ENCODE peak calls at places on chromosomes 12 and 14, in four cellular contexts. E is ovary; I is naive thymus-derived CD4-positive, alpha-beta T cell; U is GM23248. G is an unnamed sample.

GRCh38 chr14:103623308-103623707 is 5.7 kb upstream of the KLC1 start:
- DNase-seq in E (no peak), I (no peak), U (no peak), G (no peak)

GRCh38 chr12:132955094-132955932 is 793 bp downstream of the ZNF605 start:
- DNase-seq in E (peak; percentile 47), I (no peak), U (peak; percentile 84), G (peak; percentile 76)

GRCh38 chr12:108933950-108934349 is 54.1 kb downstream of the DAO start:
- DNase-seq in E (no peak), I (no peak), U (no peak), G (no peak)

GRCh38 chr14:91396959-91397815 is 20.4 kb downstream of the CCDC88C start:
- DNase-seq in E (no peak), I (peak; percentile 73), U (no peak), G (no peak)

GRCh38 chr12:50127546-50127945 is 15.5 kb downstream of the COX14 start:
- DNase-seq in E (no peak), I (no peak), U (no peak), G (no peak)

GRCh38 chr14:74507796-74508195 is 14.2 kb downstream of the ISCA2 start:
- DNase-seq in E (no peak), I (no peak), U (no peak), G (no peak)

GRCh38 chr14:67413806-67414769 is 2.1 kb upstream of the PLEK2 start:
- DNase-seq in E (no peak), I (no peak), U (peak; percentile 91), G (peak; percentile 19)

GRCh38 chr12:46267618-46268348 is 1.1 kb downstream of the SLC38A1 start:
- DNase-seq in E (peak; percentile 28), I (peak; percentile 57), U (peak; percentile 71), G (peak; percentile 57)

GRCh38 chr14:105398044-105398725 is at the start of gene TEX22:
- DNase-seq in E (peak; percentile 92), I (peak; percentile 84), U (peak; percentile 91), G (peak; percentile 94)

GRCh38 chr12:8742501-8742900 is 44.7 kb downstream of the RIMKLB start:
- DNase-seq in E (no peak), I (no peak), U (peak; percentile 82), G (peak; percentile 68)

GRCh38 chr14:52044791-52045522 is 23.9 kb downstream of the NID2 start:
- DNase-seq in E (no peak), I (no peak), U (peak; percentile 97), G (peak; percentile 92)

GRCh38 chr14:95666450-95666849 is 19.8 kb upstream of the TCL1B start:
- DNase-seq in E (no peak), I (no peak), U (no peak), G (no peak)

GRCh38 chr12:52037248-52037861 is 13.9 kb upstream of the NR4A1 start:
- DNase-seq in E (peak; percentile 86), I (no peak), U (peak; percentile 81), G (peak; percentile 89)

GRCh38 chr12:9115731-9116689 is at the start of gene A2M:
- DNase-seq in E (peak; percentile 31), I (no peak), U (peak; percentile 24), G (peak; percentile 30)

GRCh38 chr12:63103489-63104131 is 47.4 kb downstream of the AVPR1A start:
- DNase-seq in E (no peak), I (peak; percentile 5), U (peak; percentile 50), G (peak; percentile 73)

GRCh38 chr12:66190519-66191406 is 1.7 kb downstream of the IRAK3 start:
- DNase-seq in E (no peak), I (no peak), U (peak; percentile 48), G (no peak)

GRCh38 chr14:64684091-64684490 is 20.1 kb upstream of the PLEKHG3 start:
- DNase-seq in E (peak; percentile 72), I (no peak), U (peak; percentile 35), G (peak; percentile 50)

GRCh38 chr12:27525373-27525772 is 1.4 kb downstream of the PPFIBP1 start:
- DNase-seq in E (no peak), I (no peak), U (peak; percentile 89), G (peak; percentile 70)

GRCh38 chr14:83709116-83709515 is 1820.8 kb upstream of the FLRT2 start:
- DNase-seq in E (no peak), I (no peak), U (no peak), G (no peak)

GRCh38 chr12:96208346-96208745 is 14.2 kb downstream of the ELK3 start:
- DNase-seq in E (no peak), I (no peak), U (peak; percentile 91), G (peak; percentile 77)

GRCh38 chr12:105985383-105985782 is 153.4 kb downstream of the NUAK1 start:
- DNase-seq in E (no peak), I (no peak), U (no peak), G (no peak)

GRCh38 chr12:3366451-3367155 is 124.4 kb upstream of the PRMT8 start:
- DNase-seq in E (no peak), I (no peak), U (no peak), G (no peak)

GRCh38 chr14:99329711-99330315 is 57.8 kb upstream of the BCL11B start:
- DNase-seq in E (no peak), I (no peak), U (no peak), G (no peak)

GRCh38 chr12:88334271-88334670 is 192.2 kb downstream of the TMTC3 start:
- DNase-seq in E (peak; percentile 32), I (no peak), U (peak; percentile 84), G (peak; percentile 60)

GRCh38 chr12:76890407-76891143 is 11.8 kb upstream of the CSRP2 start:
- DNase-seq in E (no peak), I (no peak), U (no peak), G (no peak)

GRCh38 chr12:116766746-116767145 is 28.6 kb downstream of the RNFT2 start:
- DNase-seq in E (no peak), I (no peak), U (no peak), G (no peak)

GRCh38 chr14:64983439-64984310 is 3.0 kb upstream of the FNTB start:
- DNase-seq in E (no peak), I (peak; percentile 65), U (peak; percentile 78), G (peak; percentile 84)

GRCh38 chr14:54555651-54556050 is 11.3 kb upstream of the SAMD4A start:
- DNase-seq in E (no peak), I (no peak), U (no peak), G (no peak)

GRCh38 chr12:120085920-120086319 is 30.6 kb downstream of the RAB35 start:
- DNase-seq in E (no peak), I (no peak), U (no peak), G (no peak)

GRCh38 chr12:47080725-47081502 is 1.2 kb upstream of the AMIGO2 start:
- DNase-seq in E (peak; percentile 79), I (peak; percentile 48), U (peak; percentile 77), G (no peak)

GRCh38 chr12:574475-575128 is 88.6 kb downstream of the NINJ2 start:
- DNase-seq in E (no peak), I (no peak), U (peak; percentile 83), G (peak; percentile 35)

GRCh38 chr14:65910108-65910507 is 497.6 kb downstream of the FUT8 start:
- DNase-seq in E (no peak), I (no peak), U (peak; percentile 84), G (peak; percentile 25)

GRCh38 chr12:11836282-11836963 is 186.9 kb downstream of the ETV6 start:
- DNase-seq in E (no peak), I (no peak), U (no peak), G (no peak)

GRCh38 chr12:11837318-11837934 is 188.0 kb downstream of the ETV6 start:
- DNase-seq in E (no peak), I (no peak), U (no peak), G (no peak)

GRCh38 chr12:11838403-11838802 is 188.9 kb downstream of the ETV6 start:
- DNase-seq in E (no peak), I (no peak), U (no peak), G (no peak)

GRCh38 chr12:11834925-11835324 is 185.5 kb downstream of the ETV6 start:
- DNase-seq in E (no peak), I (no peak), U (peak; percentile 52), G (no peak)

GRCh38 chr12:11836964-11837286 is 187.5 kb downstream of the ETV6 start:
- DNase-seq in E (no peak), I (no peak), U (no peak), G (no peak)
- H3K4me1 ChIP-seq in E (peaks cover 14% of the 10 kb centered on the region), I (no peaks in the 10 kb centered on the region), U (peaks cover 28% of the 10 kb centered on the region), G (peaks cover 60% of the 10 kb centered on the region)

GRCh38 chr12:53695148-53696138 is 19.6 kb upstream of the ATP5MC2 start:
- DNase-seq in E (no peak), I (no peak), U (peak; percentile 92), G (peak; percentile 75)
- H3K27me3 ChIP-seq in E (no peaks in the 10 kb centered on the region), I (peaks cover 26% of the 10 kb centered on the region), U (peaks cover 35% of the 10 kb centered on the region), G (peaks cover 25% of the 10 kb centered on the region)

GRCh38 chr12:6786416-6787094 is 2.8 kb upstream of the CD4 start:
- DNase-seq in E (no peak), I (peak; percentile 87), U (no peak), G (no peak)
- H3K4me3 ChIP-seq in E (no peak overlapping the region), I (peak overlapping the region; percentile 4), U (no peak overlapping the region), G (no peak overlapping the region)

GRCh38 chr14:68969278-68969677 is 9.8 kb downstream of the ACTN1 start:
- DNase-seq in E (no peak), I (no peak), U (no peak), G (no peak)

GRCh38 chr14:68968051-68968450 is 11.1 kb downstream of the ACTN1 start:
- DNase-seq in E (no peak), I (peak; percentile 93), U (no peak), G (no peak)

GRCh38 chr14:68966872-68967301 is 12.2 kb downstream of the ACTN1 start:
- DNase-seq in E (no peak), I (no peak), U (no peak), G (no peak)

GRCh38 chr14:68968721-68969120 is 10.4 kb downstream of the ACTN1 start:
- DNase-seq in E (no peak), I (no peak), U (no peak), G (no peak)

GRCh38 chr14:68967459-68967940 is 11.6 kb downstream of the ACTN1 start:
- DNase-seq in E (no peak), I (no peak), U (no peak), G (no peak)
- H3K4me1 ChIP-seq in E (peaks cover 46% of the 10 kb centered on the region), I (peaks cover 27% of the 10 kb centered on the region), U (peaks cover 61% of the 10 kb centered on the region), G (peaks cover 45% of the 10 kb centered on the region)

DNA sequence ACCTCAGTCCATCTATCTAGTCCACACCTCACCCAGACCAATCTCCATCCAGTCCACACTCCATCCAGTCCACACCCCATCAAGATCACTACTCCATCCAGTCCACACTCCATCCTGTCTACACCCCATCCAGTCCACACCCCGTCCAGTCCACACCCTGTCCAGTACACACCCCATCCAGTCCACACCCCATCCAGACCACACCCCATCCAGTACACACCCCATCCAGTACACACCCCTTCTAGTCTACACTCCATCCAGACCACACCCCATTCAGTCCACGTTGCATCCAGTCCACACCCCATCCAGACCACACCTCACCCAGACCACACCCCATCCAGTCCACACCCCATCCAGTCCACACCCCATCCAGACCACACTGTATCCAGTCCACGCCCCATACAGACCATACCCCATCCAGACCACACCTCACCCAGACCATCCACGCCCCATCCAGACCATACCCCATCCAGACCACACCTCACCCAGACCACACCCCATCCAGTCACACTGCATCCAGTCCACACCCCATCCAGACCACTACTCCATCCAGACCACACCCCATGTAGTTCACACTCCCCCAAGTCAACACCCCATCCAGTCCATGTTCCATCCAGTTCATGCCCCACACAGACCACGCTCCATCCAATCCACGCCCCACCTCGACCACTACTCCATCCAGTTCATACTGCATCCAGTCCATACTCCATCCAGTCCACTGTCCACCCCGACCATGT is 116.6 kb upstream of the RTL1 start:
- DNase-seq in E (peak; percentile 10), I (no peak), U (no peak), G (no peak)
- H3K27me3 ChIP-seq in E (no peaks in the 10 kb centered on the region), I (no peaks in the 10 kb centered on the region), U (no peaks in the 10 kb centered on the region), G (no peaks in the 10 kb centered on the region)

G was measured in adipocyte.